ENCODE peak calls at places on chromosomes 1 and 21, in four cellular contexts. One of them, this sample, is unnamed.

GRCh38 chr1:97008226-97008625 is 286.6 kb downstream of the PTBP2 start:
- DNase-seq in stomach: no peak
- DNase-seq in heart left ventricle: no peak
- DNase-seq in adrenal gland: no peak
- DNase-seq in this sample: no peak

GRCh38 chr1:174652496-174653280 is 204.9 kb downstream of the GPR52 start:
- DNase-seq in heart left ventricle: no peak
- DNase-seq in adrenal gland: no peak
- DNase-seq in stomach: no peak
- DNase-seq in this sample: no peak

GRCh38 chr1:200206340-200206739 is 178.8 kb downstream of the NR5A2 start:
- DNase-seq in heart left ventricle: no peak
- DNase-seq in adrenal gland: no peak
- DNase-seq in stomach: no peak
- DNase-seq in this sample: no peak

GRCh38 chr21:28261291-28261690 is 731.4 kb downstream of the LTN1 start:
- DNase-seq in adrenal gland: no peak
- DNase-seq in heart left ventricle: no peak
- DNase-seq in stomach: no peak
- DNase-seq in this sample: no peak

GRCh38 chr21:38959686-38960049 is 153.9 kb downstream of the ETS2 start:
- DNase-seq in adrenal gland: no peak
- DNase-seq in heart left ventricle: no peak
- DNase-seq in stomach: no peak
- DNase-seq in this sample: no peak

GRCh38 chr1:1721201-1721600 is 3.0 kb downstream of the CDK11A start:
- DNase-seq in heart left ventricle: no peak
- DNase-seq in stomach: no peak
- DNase-seq in adrenal gland: no peak
- DNase-seq in this sample: no peak

GRCh38 chr1:90580176-90580575 is 136.9 kb downstream of the BARHL2 start:
- DNase-seq in adrenal gland: no peak
- DNase-seq in heart left ventricle: no peak
- DNase-seq in stomach: no peak
- DNase-seq in this sample: no peak

GRCh38 chr1:100622506-100622905 is 84.6 kb downstream of the GPR88 start:
- DNase-seq in heart left ventricle: no peak
- DNase-seq in adrenal gland: no peak
- DNase-seq in stomach: no peak
- DNase-seq in this sample: no peak

GRCh38 chr1:212785871-212786270 is 5.7 kb downstream of the NSL1 start:
- DNase-seq in stomach: no peak
- DNase-seq in adrenal gland: no peak
- DNase-seq in heart left ventricle: no peak
- DNase-seq in this sample: no peak

GRCh38 chr1:153072806-153073726 is 1.7 kb upstream of the SPRR2B start:
- DNase-seq in stomach: no peak
- DNase-seq in heart left ventricle: no peak
- DNase-seq in adrenal gland: no peak
- DNase-seq in this sample: no peak

GRCh38 chr1:215282557-215282956 is 200.0 kb downstream of the KCNK2 start:
- DNase-seq in adrenal gland: no peak
- DNase-seq in stomach: no peak
- DNase-seq in heart left ventricle: no peak
- DNase-seq in this sample: no peak

GRCh38 chr1:43881415-43881814 is 52.2 kb upstream of the ARTN start:
- DNase-seq in heart left ventricle: peak; percentile 46
- DNase-seq in stomach: no peak
- DNase-seq in adrenal gland: no peak
- DNase-seq in this sample: no peak

GRCh38 chr1:205340674-205341073 is 16.0 kb downstream of the KLHDC8A start:
- DNase-seq in adrenal gland: no peak
- DNase-seq in heart left ventricle: no peak
- DNase-seq in stomach: no peak
- DNase-seq in this sample: no peak

GRCh38 chr21:32364387-32364786 is 28.4 kb downstream of the URB1 start:
- DNase-seq in stomach: peak; percentile 48
- DNase-seq in adrenal gland: no peak
- DNase-seq in heart left ventricle: peak; percentile 60
- DNase-seq in this sample: no peak

GRCh38 chr1:1236176-1236763 is 4.2 kb downstream of the B3GALT6 start:
- DNase-seq in adrenal gland: no peak
- DNase-seq in heart left ventricle: no peak
- DNase-seq in stomach: no peak
- DNase-seq in this sample: no peak

GRCh38 chr1:211829343-211830054 is 1.1 kb downstream of the LPGAT1 start:
- DNase-seq in heart left ventricle: peak; percentile 37
- DNase-seq in adrenal gland: peak; percentile 75
- DNase-seq in stomach: no peak
- DNase-seq in this sample: peak; percentile 62

GRCh38 chr21:33069645-33069993 is 322 bp upstream of the OLIG1 start:
- DNase-seq in adrenal gland: no peak
- DNase-seq in heart left ventricle: no peak
- DNase-seq in stomach: no peak
- DNase-seq in this sample: no peak

GRCh38 chr1:109371271-109371739 is 26.4 kb downstream of the SORT1 start:
- DNase-seq in stomach: no peak
- DNase-seq in heart left ventricle: no peak
- DNase-seq in adrenal gland: peak; percentile 62
- DNase-seq in this sample: peak; percentile 74

GRCh38 chr1:202915146-202915545 is 11.9 kb downstream of the KLHL12 start:
- DNase-seq in adrenal gland: no peak
- DNase-seq in stomach: no peak
- DNase-seq in heart left ventricle: no peak
- DNase-seq in this sample: no peak

GRCh38 chr1:116529199-116529616 is 41.6 kb downstream of the CD58 start:
- DNase-seq in stomach: no peak
- DNase-seq in heart left ventricle: no peak
- DNase-seq in adrenal gland: no peak
- DNase-seq in this sample: no peak
- TF ChIP-seq POLR2A in stomach: no peak
- TF ChIP-seq POLR2A in heart left ventricle: no peak
- TF ChIP-seq POLR2A in adrenal gland: no peak
- TF ChIP-seq POLR2A in this sample: no peak

DNA sequence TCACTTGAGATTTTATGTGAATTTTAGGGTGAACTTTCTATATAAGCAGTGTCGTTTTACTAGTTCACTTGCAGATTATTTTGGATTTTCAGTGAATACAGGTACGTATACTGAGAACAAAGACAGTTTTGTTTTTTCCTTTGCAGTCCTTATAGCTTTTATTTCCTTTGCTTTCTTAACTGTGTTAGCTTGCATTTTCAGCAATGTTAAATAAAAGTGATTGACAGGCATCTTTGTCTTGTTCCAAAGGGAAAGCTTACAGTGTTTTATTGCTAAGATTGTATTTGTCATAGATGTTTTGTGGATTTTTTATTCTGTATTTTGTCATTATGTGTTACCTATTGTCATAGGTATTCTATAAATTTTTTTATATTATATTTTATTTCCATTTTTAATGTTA is 53.3 kb upstream of the FASLG start:
- DNase-seq in stomach: no peak
- DNase-seq in heart left ventricle: no peak
- DNase-seq in adrenal gland: no peak
- DNase-seq in this sample: no peak
- H3K36me3 ChIP-seq in stomach: peaks cover 7% of the 10 kb centered on the region
- H3K36me3 ChIP-seq in heart left ventricle: peaks cover 74% of the 10 kb centered on the region
- H3K36me3 ChIP-seq in adrenal gland: peaks cover 14% of the 10 kb centered on the region
- H3K36me3 ChIP-seq in this sample: peaks cover 10% of the 10 kb centered on the region

GRCh38 chr1:209417761-209418160 is 165.8 kb upstream of the CAMK1G start:
- DNase-seq in adrenal gland: no peak
- DNase-seq in heart left ventricle: no peak
- DNase-seq in stomach: no peak
- DNase-seq in this sample: no peak

GRCh38 chr1:209425959-209426358 is 157.6 kb upstream of the CAMK1G start:
- DNase-seq in heart left ventricle: no peak
- DNase-seq in adrenal gland: no peak
- DNase-seq in stomach: no peak
- DNase-seq in this sample: no peak

GRCh38 chr1:209416660-209417059 is 166.9 kb upstream of the CAMK1G start:
- DNase-seq in stomach: no peak
- DNase-seq in heart left ventricle: no peak
- DNase-seq in adrenal gland: no peak
- DNase-seq in this sample: no peak

GRCh38 chr1:209422281-209422680 is 161.2 kb upstream of the CAMK1G start:
- DNase-seq in stomach: no peak
- DNase-seq in adrenal gland: no peak
- DNase-seq in heart left ventricle: no peak
- DNase-seq in this sample: no peak

GRCh38 chr1:209421186-209421585 is 162.3 kb upstream of the CAMK1G start:
- DNase-seq in stomach: no peak
- DNase-seq in adrenal gland: no peak
- DNase-seq in heart left ventricle: no peak
- DNase-seq in this sample: no peak
- H3K27ac ChIP-seq in stomach: no peak overlapping the region
- H3K27ac ChIP-seq in adrenal gland: no peak overlapping the region
- H3K27ac ChIP-seq in heart left ventricle: no peak overlapping the region
- H3K27ac ChIP-seq in this sample: no peak overlapping the region

GRCh38 chr1:183471748-183472487 is 381 bp upstream of the SMG7 start:
- DNase-seq in adrenal gland: peak; percentile 99
- DNase-seq in stomach: peak; percentile 94
- DNase-seq in heart left ventricle: peak; percentile 99
- DNase-seq in this sample: peak; percentile 99
- TF ChIP-seq POLR2A in adrenal gland: no peak
- TF ChIP-seq POLR2A in stomach: no peak
- TF ChIP-seq POLR2A in heart left ventricle: peak; percentile 28
- TF ChIP-seq POLR2A in this sample: no peak

DNA sequence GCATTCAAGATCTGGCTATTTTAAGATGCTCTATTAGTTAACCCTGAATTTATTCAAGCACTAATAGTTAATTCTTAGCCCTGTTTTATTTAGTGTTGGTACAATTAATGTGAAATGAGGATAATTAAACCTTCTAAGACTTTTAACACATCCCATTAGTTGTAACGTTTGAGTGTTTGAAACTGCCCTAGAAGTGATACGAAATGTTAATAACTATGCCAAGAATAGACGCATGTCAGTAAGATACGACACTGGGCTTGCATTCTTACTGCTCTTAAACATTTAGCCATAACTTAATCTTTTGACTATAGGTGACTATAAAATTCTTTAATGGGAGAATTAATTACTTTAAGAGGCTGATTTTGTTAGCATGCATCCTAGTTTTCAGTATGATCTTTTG is 9.8 kb downstream of the H3-3A start:
- DNase-seq in stomach: no peak
- DNase-seq in adrenal gland: no peak
- DNase-seq in heart left ventricle: no peak
- DNase-seq in this sample: no peak
- H3K36me3 ChIP-seq in stomach: peaks cover 43% of the 10 kb centered on the region
- H3K36me3 ChIP-seq in adrenal gland: peaks cover 64% of the 10 kb centered on the region
- H3K36me3 ChIP-seq in heart left ventricle: peaks cover 80% of the 10 kb centered on the region
- H3K36me3 ChIP-seq in this sample: peaks cover 63% of the 10 kb centered on the region

GRCh38 chr1:103761896-103762295 is 12.2 kb downstream of the AMY1C start:
- DNase-seq in stomach: no peak
- DNase-seq in adrenal gland: no peak
- DNase-seq in heart left ventricle: no peak
- DNase-seq in this sample: no peak
- H3K27ac ChIP-seq in stomach: no peak overlapping the region
- H3K27ac ChIP-seq in adrenal gland: no peak overlapping the region
- H3K27ac ChIP-seq in heart left ventricle: no peak overlapping the region
- H3K27ac ChIP-seq in this sample: no peak overlapping the region

DNA sequence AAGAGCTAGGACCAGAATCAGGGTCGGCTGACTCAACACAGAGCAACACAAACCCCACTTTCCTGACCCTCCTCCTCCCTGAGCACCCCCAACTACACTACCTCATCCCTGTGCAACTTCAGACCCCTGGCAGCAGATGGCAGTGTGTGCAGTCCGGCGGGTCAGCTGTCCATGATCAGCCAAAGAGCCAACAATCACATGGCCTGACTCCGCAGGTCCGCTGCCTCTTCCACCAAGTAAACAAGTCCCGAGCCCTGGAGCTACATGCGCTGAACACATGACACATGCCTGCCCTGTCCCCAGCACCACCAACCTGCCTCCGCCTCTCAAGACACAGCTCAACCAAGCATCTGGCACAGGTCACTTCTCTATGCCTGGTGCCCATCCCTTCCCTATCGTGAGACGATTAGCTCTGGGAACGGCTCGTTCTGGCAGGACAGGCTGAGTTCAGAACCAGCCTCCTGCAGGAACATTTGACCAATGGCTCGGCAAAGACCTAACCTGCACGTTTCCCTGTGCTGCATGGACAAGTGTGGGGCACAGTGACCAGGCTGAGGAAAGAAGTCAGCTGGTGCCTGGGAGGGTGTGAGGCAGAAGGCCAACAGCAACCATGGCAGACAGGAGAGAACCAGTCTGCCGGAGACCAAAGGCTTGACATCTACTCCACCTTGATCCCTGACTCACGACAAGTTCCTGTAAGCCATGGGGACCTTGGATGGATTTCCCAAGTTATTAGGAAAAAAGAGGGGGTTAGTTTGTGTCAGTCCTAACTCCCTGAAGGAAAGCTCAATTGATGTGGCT is 60.3 kb downstream of the CD46 start:
- DNase-seq in heart left ventricle: peak; percentile 86
- DNase-seq in adrenal gland: peak; percentile 82
- DNase-seq in stomach: peak; percentile 82
- DNase-seq in this sample: peak; percentile 93
- TF ChIP-seq POLR2A in heart left ventricle: no peak
- TF ChIP-seq POLR2A in adrenal gland: peak; percentile 37
- TF ChIP-seq POLR2A in stomach: no peak
- TF ChIP-seq POLR2A in this sample: no peak

GRCh38 chr1:33330906-33331305 is 10.0 kb upstream of the A3GALT2 start:
- DNase-seq in heart left ventricle: no peak
- DNase-seq in stomach: no peak
- DNase-seq in adrenal gland: no peak
- DNase-seq in this sample: peak; percentile 29
- H3K36me3 ChIP-seq in heart left ventricle: peaks cover 77% of the 10 kb centered on the region
- H3K36me3 ChIP-seq in stomach: peaks cover 65% of the 10 kb centered on the region
- H3K36me3 ChIP-seq in adrenal gland: peaks cover 81% of the 10 kb centered on the region
- H3K36me3 ChIP-seq in this sample: peaks cover 52% of the 10 kb centered on the region

GRCh38 chr1:145959957-145960467 is 2.2 kb upstream of the LIX1L start:
- DNase-seq in heart left ventricle: no peak
- DNase-seq in adrenal gland: no peak
- DNase-seq in stomach: no peak
- DNase-seq in this sample: no peak
- H3K27ac ChIP-seq in heart left ventricle: peak overlapping the region; percentile 88
- H3K27ac ChIP-seq in adrenal gland: no peak overlapping the region
- H3K27ac ChIP-seq in stomach: peak overlapping the region; percentile 82
- H3K27ac ChIP-seq in this sample: peak overlapping the region; percentile 96

GRCh38 chr1:12152106-12152891 is 14.5 kb upstream of the TNFRSF1B start:
- DNase-seq in heart left ventricle: peak; percentile 16
- DNase-seq in adrenal gland: no peak
- DNase-seq in stomach: no peak
- DNase-seq in this sample: no peak
- TF ChIP-seq POLR2A in heart left ventricle: no peak
- TF ChIP-seq POLR2A in adrenal gland: no peak
- TF ChIP-seq POLR2A in stomach: no peak
- TF ChIP-seq POLR2A in this sample: no peak